ENCODE peak calls at places on chromosomes 13 and 19, in four cellular contexts. One of them, this sample, is unnamed.

GRCh38 chr13:50509771-50510441 is 333.6 kb downstream of the DLEU7 start:
- DNase-seq in AG04450: no peak
- DNase-seq in cardiac muscle cell: no peak
- DNase-seq in progenitor cell of endocrine pancreas: no peak
- DNase-seq in this sample: no peak

GRCh38 chr13:113098163-113098732 is 7.3 kb upstream of the F7 start:
- DNase-seq in AG04450: no peak
- DNase-seq in progenitor cell of endocrine pancreas: no peak
- DNase-seq in cardiac muscle cell: no peak
- DNase-seq in this sample: no peak

GRCh38 chr13:40566811-40567210 is 99.6 kb downstream of the FOXO1 start:
- DNase-seq in cardiac muscle cell: no peak
- DNase-seq in progenitor cell of endocrine pancreas: no peak
- DNase-seq in AG04450: no peak
- DNase-seq in this sample: no peak

GRCh38 chr19:10104665-10105221 is 1.4 kb upstream of the PPAN start:
- DNase-seq in AG04450: no peak
- DNase-seq in progenitor cell of endocrine pancreas: no peak
- DNase-seq in cardiac muscle cell: no peak
- DNase-seq in this sample: no peak

GRCh38 chr19:51573331-51573730 is 2.2 kb downstream of the ZNF175 start:
- DNase-seq in progenitor cell of endocrine pancreas: no peak
- DNase-seq in cardiac muscle cell: no peak
- DNase-seq in AG04450: no peak
- DNase-seq in this sample: no peak

GRCh38 chr13:40318366-40318765 is 348.1 kb downstream of the FOXO1 start:
- DNase-seq in progenitor cell of endocrine pancreas: no peak
- DNase-seq in cardiac muscle cell: peak; percentile 55
- DNase-seq in AG04450: no peak
- DNase-seq in this sample: no peak

GRCh38 chr13:50715402-50716146 is 127.9 kb downstream of the DLEU7 start:
- DNase-seq in cardiac muscle cell: no peak
- DNase-seq in progenitor cell of endocrine pancreas: no peak
- DNase-seq in AG04450: no peak
- DNase-seq in this sample: no peak

GRCh38 chr13:44112700-44113329 is 233.1 kb downstream of the LACC1 start:
- DNase-seq in cardiac muscle cell: no peak
- DNase-seq in progenitor cell of endocrine pancreas: no peak
- DNase-seq in AG04450: no peak
- DNase-seq in this sample: no peak

GRCh38 chr19:54426291-54426918 is 11.1 kb downstream of the TTYH1 start:
- DNase-seq in AG04450: no peak
- DNase-seq in progenitor cell of endocrine pancreas: no peak
- DNase-seq in cardiac muscle cell: no peak
- DNase-seq in this sample: no peak

GRCh38 chr19:3073931-3074595 is 11.8 kb upstream of the TLE5 start:
- DNase-seq in AG04450: no peak
- DNase-seq in cardiac muscle cell: no peak
- DNase-seq in progenitor cell of endocrine pancreas: no peak
- DNase-seq in this sample: no peak
- TF ChIP-seq CTCF in AG04450: no peak
- TF ChIP-seq CTCF in cardiac muscle cell: peak; percentile 37
- TF ChIP-seq CTCF in progenitor cell of endocrine pancreas: no peak
- TF ChIP-seq CTCF in this sample: no peak

GRCh38 chr19:37045140-37045539 is 33.1 kb upstream of the ZNF420 start:
- DNase-seq in AG04450: no peak
- DNase-seq in cardiac muscle cell: no peak
- DNase-seq in progenitor cell of endocrine pancreas: no peak
- DNase-seq in this sample: no peak
- TF ChIP-seq CTCF in AG04450: no peak
- TF ChIP-seq CTCF in cardiac muscle cell: no peak
- TF ChIP-seq CTCF in progenitor cell of endocrine pancreas: no peak
- TF ChIP-seq CTCF in this sample: no peak

GRCh38 chr13:91078093-91078679 is 269.3 kb upstream of the MIR17HG start:
- DNase-seq in cardiac muscle cell: peak; percentile 44
- DNase-seq in AG04450: no peak
- DNase-seq in progenitor cell of endocrine pancreas: no peak
- DNase-seq in this sample: no peak
- TF ChIP-seq CTCF in cardiac muscle cell: peak; percentile 42
- TF ChIP-seq CTCF in AG04450: peak; percentile 30
- TF ChIP-seq CTCF in progenitor cell of endocrine pancreas: peak; percentile 64
- TF ChIP-seq CTCF in this sample: peak; percentile 66

GRCh38 chr13:62014299-62014698 is 598.6 kb upstream of the PCDH20 start:
- DNase-seq in AG04450: no peak
- DNase-seq in cardiac muscle cell: peak; percentile 39
- DNase-seq in progenitor cell of endocrine pancreas: no peak
- DNase-seq in this sample: no peak
- TF ChIP-seq CTCF in AG04450: no peak
- TF ChIP-seq CTCF in cardiac muscle cell: no peak
- TF ChIP-seq CTCF in progenitor cell of endocrine pancreas: peak; percentile 55
- TF ChIP-seq CTCF in this sample: peak; percentile 66